ENCODE peak calls at places on chromosomes 3 and 15, in seven cellular contexts. V, Q, C, O, L, X and T are unnamed samples.

GRCh38 chr3:104437131-104437750 is 929.5 kb upstream of the ALCAM start:
- DNase-seq in V (no peak), Q (no peak), C (no peak), O (no peak), L (no peak), X (no peak), T (no peak)

GRCh38 chr15:51299187-51300015 is 39.0 kb downstream of the CYP19A1 start:
- DNase-seq in V (no peak), Q (no peak), C (no peak), O (no peak), L (no peak), X (no peak), T (no peak)

GRCh38 chr15:40511093-40511471 is 40.3 kb downstream of the CHST14 start:
- DNase-seq in V (no peak), Q (no peak), C (no peak), O (peak; percentile 22), L (no peak), X (no peak), T (no peak)

GRCh38 chr3:17183951-17184550 is 299.3 kb downstream of the PLCL2 start:
- DNase-seq in V (peak; percentile 20), Q (no peak), C (no peak), O (no peak), L (no peak), X (no peak), T (no peak)

GRCh38 chr15:74835312-74835823 is 7.6 kb downstream of the ULK3 start:
- DNase-seq in V (peak; percentile 85), Q (peak; percentile 61), C (peak; percentile 66), O (no peak), L (peak; percentile 89), X (peak; percentile 72), T (peak; percentile 83)

GRCh38 chr3:56725175-56725574 is 42.1 kb upstream of the TASOR start:
- DNase-seq in V (no peak), Q (no peak), C (no peak), O (peak; percentile 86), L (no peak), X (no peak), T (no peak)

GRCh38 chr3:71511037-71511436 is 72.5 kb downstream of the FOXP1 start:
- DNase-seq in V (no peak), Q (no peak), C (no peak), O (no peak), L (no peak), X (no peak), T (no peak)

GRCh38 chr3:46939578-46940405 is 36.8 kb downstream of the CCDC12 start:
- DNase-seq in V (no peak), Q (no peak), C (no peak), O (no peak), L (no peak), X (no peak), T (no peak)

GRCh38 chr3:11095932-11096265 is 58.4 kb upstream of the HRH1 start:
- DNase-seq in V (no peak), Q (no peak), C (no peak), O (no peak), L (no peak), X (no peak), T (no peak)

GRCh38 chr3:197394464-197395321 is 96.3 kb upstream of the DLG1 start:
- DNase-seq in V (peak; percentile 99), Q (no peak), C (no peak), O (peak; percentile 92), L (no peak), X (no peak), T (no peak)

GRCh38 chr3:66133050-66133757 is 87.6 kb upstream of the SLC25A26 start:
- DNase-seq in V (no peak), Q (no peak), C (no peak), O (no peak), L (no peak), X (no peak), T (no peak)

GRCh38 chr15:77047013-77047412 is 23.9 kb downstream of the TSPAN3 start:
- DNase-seq in V (no peak), Q (no peak), C (no peak), O (no peak), L (no peak), X (no peak), T (no peak)

GRCh38 chr3:129366312-129366831 is 62.1 kb downstream of the EFCAB12 start:
- DNase-seq in V (no peak), Q (no peak), C (no peak), O (no peak), L (no peak), X (no peak), T (no peak)

GRCh38 chr15:90291679-90292356 is 26.3 kb downstream of the NGRN start:
- DNase-seq in V (peak; percentile 56), Q (no peak), C (peak; percentile 65), O (peak; percentile 34), L (no peak), X (no peak), T (no peak)

GRCh38 chr3:15815696-15816095 is 17.9 kb upstream of the ANKRD28 start:
- DNase-seq in V (no peak), Q (no peak), C (no peak), O (no peak), L (no peak), X (no peak), T (no peak)

DNA sequence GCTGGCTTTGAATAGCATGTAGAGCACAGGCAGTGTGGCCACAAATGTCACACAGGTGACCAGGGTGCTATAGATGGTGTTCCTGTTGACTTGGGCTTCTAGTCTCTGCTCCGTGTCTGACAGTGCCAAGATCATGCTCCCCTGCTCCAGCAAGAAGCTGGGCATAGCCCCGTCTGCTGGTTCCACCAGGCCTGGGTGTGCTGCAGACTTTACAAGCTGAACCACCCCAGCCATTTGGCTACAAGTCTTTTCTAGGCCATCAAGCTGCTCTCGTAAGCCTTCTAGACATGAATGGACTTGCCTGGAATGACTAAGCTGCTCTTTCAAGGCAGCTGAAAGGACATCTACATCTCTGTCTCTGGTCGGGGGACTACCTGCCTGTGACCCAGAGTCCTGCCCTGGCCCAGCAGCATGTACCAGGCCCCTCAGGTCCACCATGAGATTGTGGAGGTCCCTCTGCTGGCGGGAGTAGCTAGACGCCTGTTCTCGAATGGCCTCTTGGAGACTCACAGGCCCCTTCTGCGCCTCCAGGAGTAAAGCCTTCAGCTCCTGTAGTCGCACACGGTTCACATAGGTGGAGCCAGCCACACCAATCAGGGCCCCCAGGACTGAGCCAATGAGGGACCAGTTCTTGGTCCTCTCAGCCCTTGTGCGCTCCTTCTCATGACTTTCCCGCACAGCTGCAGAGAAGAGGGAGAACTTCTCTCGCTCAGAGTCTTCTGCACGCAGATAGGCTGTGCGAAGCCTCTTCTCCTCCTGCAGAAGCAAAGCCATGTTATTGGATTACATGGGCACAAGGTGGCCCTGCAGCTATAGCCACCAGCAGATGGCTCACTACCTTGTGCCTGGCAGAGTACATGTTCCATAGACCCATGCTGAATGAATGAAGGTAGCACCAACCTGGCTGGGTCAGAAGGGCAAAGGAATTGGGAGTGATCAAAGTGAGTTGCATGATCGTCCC is 2.8 kb upstream of the PLXNB1 start:
- DNase-seq in V (peak; percentile 73), Q (no peak), C (no peak), O (no peak), L (peak; percentile 30), X (no peak), T (no peak)
- TF ChIP-seq CTCF in V (peak; percentile 37), Q (peak; percentile 16), C (no peak), O (no peak), L (peak; percentile 12), X (peak; percentile 26), T (no peak)

DNA sequence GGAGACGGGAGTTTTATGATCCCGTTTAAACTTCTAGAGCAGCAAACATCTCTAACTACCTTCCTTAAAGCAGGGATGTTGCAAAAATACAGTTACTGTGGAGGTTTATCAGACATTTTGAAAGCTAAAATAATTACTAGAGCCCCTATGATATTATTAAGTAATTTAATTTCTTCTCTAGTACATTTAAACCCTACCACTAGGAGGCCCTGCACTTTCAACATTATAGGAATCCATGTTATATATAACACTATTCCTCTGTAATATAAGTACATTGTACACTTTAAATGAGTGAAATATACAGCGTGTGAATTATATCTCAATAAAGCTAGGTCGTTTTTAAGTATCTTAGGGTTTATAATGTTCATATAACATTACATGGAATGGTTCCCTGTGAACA is 11.5 kb downstream of the SETMAR start:
- DNase-seq in V (no peak), Q (no peak), C (no peak), O (no peak), L (no peak), X (no peak), T (no peak)
- TF ChIP-seq CTCF in V (peak; percentile 24), Q (peak; percentile 53), C (no peak), O (no peak), L (peak; percentile 67), X (peak; percentile 30), T (peak; percentile 54)

GRCh38 chr3:141436180-141436579 is 50.6 kb upstream of the RASA2 start:
- DNase-seq in V (no peak), Q (no peak), C (no peak), O (no peak), L (no peak), X (peak; percentile 65), T (no peak)
- TF ChIP-seq CTCF in V (no peak), Q (no peak), C (no peak), O (no peak), L (no peak), X (no peak), T (no peak)

GRCh38 chr15:62125763-62126162 is 39.3 kb downstream of the C2CD4B start:
- DNase-seq in V (no peak), Q (no peak), C (peak; percentile 60), O (no peak), L (no peak), X (no peak), T (no peak)

GRCh38 chr15:62124176-62124952 is 40.7 kb downstream of the C2CD4B start:
- DNase-seq in V (no peak), Q (no peak), C (no peak), O (no peak), L (no peak), X (no peak), T (no peak)

GRCh38 chr15:62126364-62126763 is 38.7 kb downstream of the C2CD4B start:
- DNase-seq in V (no peak), Q (no peak), C (no peak), O (no peak), L (no peak), X (no peak), T (no peak)

GRCh38 chr15:62122249-62122648 is 42.8 kb downstream of the C2CD4B start:
- DNase-seq in V (no peak), Q (no peak), C (no peak), O (no peak), L (no peak), X (no peak), T (no peak)

DNA sequence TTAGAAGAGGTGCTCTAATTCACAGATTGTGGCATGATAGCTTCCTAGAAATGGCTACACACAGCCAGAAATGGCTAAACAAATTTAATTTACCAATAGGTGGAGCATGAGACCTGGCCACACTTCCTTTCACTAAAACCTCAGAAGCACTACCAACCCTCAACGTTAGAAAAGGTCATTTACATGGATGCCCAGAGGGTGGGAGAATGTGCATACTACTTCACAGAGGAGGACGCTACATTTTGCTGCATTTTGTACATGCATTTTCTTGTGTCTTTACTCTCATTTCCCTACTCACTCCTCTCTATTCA is 40.2 kb downstream of the C2CD4B start:
- DNase-seq in V (no peak), Q (no peak), C (no peak), O (no peak), L (no peak), X (no peak), T (no peak)
- TF ChIP-seq CTCF in V (no peak), Q (no peak), C (peak; percentile 67), O (no peak), L (no peak), X (peak; percentile 3), T (no peak)

GRCh38 chr3:82012775-82013174 is 251.3 kb upstream of the GBE1 start:
- DNase-seq in V (no peak), Q (no peak), C (no peak), O (no peak), L (no peak), X (no peak), T (no peak)
- TF ChIP-seq CTCF in V (peak; percentile 28), Q (no peak), C (no peak), O (peak; percentile 11), L (peak; percentile 19), X (peak; percentile 25), T (no peak)